ENCODE peak calls at places on chromosome 7, in ten cellular contexts. D, P, M, J, X, C, F, R, Z and A are unnamed samples.

GRCh38 chr7:70372768-70373241 is 759.1 kb upstream of the GALNT17 start:
- DNase-seq in F (no peak), P (peak), Z (no peak), J (no peak), R (no peak), C (no peak), X (no peak), D (no peak), M (no peak), A (no peak)

GRCh38 chr7:39847227-39847626 is 102.8 kb upstream of the CDK13 start:
- DNase-seq in J (no peak), Z (no peak), D (peak), F (no peak), M (no peak), R (no peak), X (no peak), C (no peak), P (no peak), A (no peak)

GRCh38 chr7:144489504-144489903 is 86.0 kb upstream of the NOBOX start:
- DNase-seq in X (no peak), J (no peak), Z (no peak), F (no peak), R (no peak), D (no peak), C (no peak), P (no peak), M (no peak), A (no peak)

GRCh38 chr7:142438235-142438922 is 180.5 kb upstream of the PRSS58 start:
- DNase-seq in F (peak), C (peak), J (no peak), Z (peak), R (peak), M (no peak), P (peak), D (peak), X (peak), A (peak)

GRCh38 chr7:158031820-158032424 is 555.7 kb downstream of the PTPRN2 start:
- DNase-seq in J (no peak), M (no peak), P (no peak), Z (no peak), D (no peak), C (no peak), R (no peak), F (no peak), X (no peak), A (no peak)

GRCh38 chr7:139758388-139758787 is 19.4 kb downstream of the HIPK2 start:
- DNase-seq in M (no peak), C (no peak), Z (peak), R (no peak), J (no peak), X (no peak), D (no peak), F (no peak), P (no peak), A (no peak)

GRCh38 chr7:27840314-27840713 is 100.4 kb downstream of the TAX1BP1 start:
- DNase-seq in P (no peak), F (no peak), R (no peak), J (no peak), D (no peak), M (no peak), X (no peak), Z (no peak), C (no peak), A (no peak)

GRCh38 chr7:120825152-120825551 is 32.8 kb downstream of the TSPAN12 start:
- DNase-seq in J (no peak), F (no peak), X (no peak), Z (no peak), P (no peak), D (no peak), M (no peak), R (peak), C (no peak), A (no peak)

GRCh38 chr7:88522771-88523316 is 216.2 kb upstream of the STEAP4 start:
- DNase-seq in D (no peak), X (no peak), P (peak), M (no peak), C (peak), Z (no peak), J (no peak), F (no peak), R (no peak), A (no peak)

GRCh38 chr7:47947355-47947749 is 914 bp downstream of the PKD1L1 start:
- DNase-seq in M (no peak), X (no peak), R (no peak), J (no peak), F (no peak), C (no peak), D (no peak), P (no peak), Z (no peak), A (no peak)

GRCh38 chr7:129126314-129126713 is 18.2 kb upstream of the TSPAN33 start:
- DNase-seq in X (no peak), P (peak), D (no peak), F (no peak), M (no peak), C (no peak), Z (no peak), R (no peak), J (no peak), A (no peak)

GRCh38 chr7:106062521-106062931 is 49.6 kb downstream of the SYPL1 start:
- DNase-seq in M (no peak), J (no peak), C (no peak), P (no peak), R (peak), F (no peak), D (no peak), X (no peak), Z (peak), A (peak)

GRCh38 chr7:97064972-97065587 is 40.4 kb upstream of the DLX5 start:
- DNase-seq in J (no peak), M (peak), F (no peak), P (peak), X (peak), D (peak), R (peak), Z (no peak), C (peak), A (peak)

GRCh38 chr7:7496326-7496725 is 39.3 kb downstream of the COL28A1 start:
- DNase-seq in X (no peak), D (no peak), P (no peak), M (no peak), C (no peak), Z (no peak), R (no peak), F (no peak), J (no peak), A (no peak)

GRCh38 chr7:155066417-155066950 is 3.6 kb upstream of the HTR5A start:
- DNase-seq in F (no peak), R (peak), X (peak), P (peak), J (peak), D (peak), C (no peak), Z (no peak), M (peak), A (peak)

GRCh38 chr7:132321387-132321786 is 254.9 kb downstream of the PLXNA4 start:
- DNase-seq in M (no peak), J (no peak), Z (no peak), X (peak), P (peak), D (peak), F (no peak), R (no peak), C (no peak), A (no peak)

GRCh38 chr7:119046068-119046467 is 821.6 kb downstream of the ANKRD7 start:
- DNase-seq in R (no peak), C (no peak), D (no peak), J (no peak), X (no peak), Z (no peak), P (no peak), F (no peak), M (no peak), A (no peak)

GRCh38 chr7:94417921-94418320 is 23.2 kb downstream of the COL1A2 start:
- DNase-seq in X (peak), F (no peak), M (no peak), C (no peak), R (no peak), D (peak), Z (no peak), J (no peak), P (no peak), A (no peak)

GRCh38 chr7:29086545-29086944 is 59.8 kb downstream of the CPVL start:
- DNase-seq in X (no peak), C (no peak), J (no peak), Z (no peak), M (no peak), D (no peak), P (no peak), F (no peak), R (no peak), A (no peak)

GRCh38 chr7:29095666-29096560 is 50.4 kb downstream of the CPVL start:
- DNase-seq in F (no peak), J (no peak), P (no peak), X (peak), M (no peak), D (peak), Z (no peak), R (no peak), C (no peak), A (no peak)

GRCh38 chr7:29091121-29091601 is 55.2 kb downstream of the CPVL start:
- DNase-seq in J (no peak), F (peak), D (peak), X (peak), R (no peak), M (no peak), P (peak), C (no peak), Z (peak), A (no peak)

GRCh38 chr7:29087840-29088169 is 58.5 kb downstream of the CPVL start:
- DNase-seq in R (no peak), P (no peak), X (no peak), C (no peak), Z (no peak), J (no peak), F (no peak), M (no peak), D (no peak), A (no peak)

DNA sequence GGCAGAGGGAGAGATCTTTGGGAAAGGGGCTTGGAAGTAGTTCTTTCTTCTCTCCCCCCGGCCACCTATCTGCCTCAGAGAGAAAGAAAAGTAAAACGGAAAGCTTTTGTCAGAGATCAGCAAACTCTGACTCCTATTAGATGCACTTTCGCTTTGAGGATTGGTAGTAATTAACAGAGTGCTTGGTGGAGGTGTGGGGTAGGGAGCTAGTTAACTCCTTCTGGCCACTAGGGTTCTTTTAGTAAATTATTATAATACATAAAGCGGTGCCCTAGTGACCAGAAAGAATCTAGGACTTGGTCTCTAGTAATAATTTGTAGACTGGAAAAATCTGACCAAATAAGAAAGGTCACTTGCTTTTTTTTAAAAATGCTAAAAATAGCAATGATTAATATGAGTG is 54.6 kb downstream of the CPVL start:
- DNase-seq in P (no peak), R (no peak), D (peak), F (no peak), X (peak), C (no peak), M (no peak), Z (no peak), J (no peak), A (no peak)
- H3K4me3 ChIP-seq in P (no peak), R (no peak), D (peak), F (peak), X (peak), C (no peak), M (no peak), Z (peak), J (peak), A (no peak)

GRCh38 chr7:112420236-112420945 is 29.9 kb upstream of the IFRD1 start:
- DNase-seq in D (peak), M (no peak), J (no peak), Z (no peak), F (no peak), R (peak), C (no peak), P (no peak), X (peak), A (peak)
- H3K4me3 ChIP-seq in D (peak), M (no peak), J (no peak), Z (no peak), F (no peak), R (peak), C (no peak), P (no peak), X (no peak), A (no peak)

GRCh38 chr7:100567751-100568175 is 5.9 kb downstream of the SAP25 start:
- DNase-seq in X (no peak), R (no peak), M (no peak), D (no peak), P (no peak), Z (no peak), J (no peak), F (no peak), C (no peak), A (no peak)

GRCh38 chr7:100567045-100567730 is 6.5 kb downstream of the SAP25 start:
- DNase-seq in Z (no peak), R (no peak), M (no peak), F (peak), C (no peak), X (no peak), D (peak), J (no peak), P (no peak), A (no peak)

GRCh38 chr7:100570954-100571828 is 2.5 kb downstream of the SAP25 start:
- DNase-seq in F (peak), M (no peak), C (no peak), P (peak), D (no peak), R (no peak), Z (no peak), X (no peak), J (no peak), A (no peak)

GRCh38 chr7:100568176-100568935 is 5.3 kb downstream of the SAP25 start:
- DNase-seq in F (peak), J (no peak), Z (peak), D (no peak), X (no peak), R (no peak), M (no peak), C (no peak), P (no peak), A (no peak)

DNA sequence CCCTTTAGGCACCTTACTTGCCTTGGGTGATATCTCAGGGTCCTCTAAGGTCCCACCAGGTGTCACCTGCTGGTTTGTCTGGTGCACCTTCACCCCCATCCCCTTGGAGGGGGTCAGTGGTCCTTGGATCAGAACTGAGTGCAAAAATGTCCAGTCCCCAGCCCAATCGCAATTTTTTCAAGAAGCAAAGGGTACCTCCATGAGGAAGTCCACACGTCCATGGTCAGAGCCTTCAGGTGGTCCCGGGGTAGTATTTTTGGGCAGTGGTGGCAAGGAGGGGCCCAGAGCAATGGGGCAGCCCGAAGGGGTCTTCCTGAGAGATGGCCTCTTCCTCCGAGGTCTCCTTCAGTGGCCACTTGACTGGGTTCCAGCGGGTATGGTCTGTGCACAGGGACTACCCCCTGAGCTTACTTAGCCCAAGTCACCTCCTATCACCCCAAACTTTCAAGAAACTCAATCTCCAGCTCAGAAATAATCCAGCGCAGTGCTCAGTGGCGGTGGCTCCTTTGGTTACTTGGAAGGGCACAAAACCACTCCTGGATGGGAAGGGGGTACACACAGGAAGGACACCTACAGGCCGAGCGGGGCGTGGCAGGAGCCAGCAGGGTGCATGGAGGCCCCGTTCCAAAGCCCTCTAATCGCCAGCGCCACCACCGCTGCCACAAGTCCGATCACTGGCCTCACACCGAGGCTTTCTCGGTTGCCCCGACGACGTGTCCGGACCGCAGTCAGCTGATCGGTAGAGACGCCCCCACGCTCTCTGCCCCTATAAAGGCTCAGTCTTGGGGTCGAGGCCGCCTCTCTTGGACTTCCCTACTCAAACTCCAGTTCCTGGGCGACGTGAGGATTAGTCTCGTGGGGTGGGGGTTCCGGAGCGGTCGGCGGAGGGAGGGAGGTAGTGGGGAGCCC is 4.5 kb downstream of the SAP25 start:
- DNase-seq in J (no peak), P (peak), C (peak), Z (peak), X (peak), M (no peak), D (peak), F (peak), R (no peak), A (no peak)
- H3K4me3 ChIP-seq in J (no peak), P (no peak), C (peak), Z (no peak), X (peak), M (peak), D (peak), F (peak), R (no peak), A (peak)

DNA sequence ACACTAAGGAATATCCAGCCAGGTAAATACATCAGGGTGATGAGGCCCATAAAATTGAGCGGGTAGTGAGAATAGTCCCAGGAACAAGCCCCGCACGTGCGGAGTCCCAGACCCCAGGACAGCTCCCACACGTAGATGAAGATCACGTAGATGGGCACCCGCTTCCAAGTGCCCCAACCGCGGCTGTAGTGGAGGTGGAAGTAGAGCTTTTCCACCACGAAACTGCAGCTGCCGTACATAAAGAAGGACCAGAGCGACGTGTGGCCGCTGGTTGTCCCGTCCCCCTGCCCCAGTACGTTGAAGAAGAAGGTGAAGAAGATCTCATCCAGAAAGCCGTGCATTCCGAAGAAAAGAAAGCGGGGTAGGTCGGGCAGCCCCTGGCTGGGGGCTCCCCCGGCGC is 948 bp downstream of the TMEM229A start:
- DNase-seq in F (no peak), M (no peak), R (no peak), Z (no peak), X (no peak), P (peak), D (no peak), J (no peak), C (no peak), A (no peak)
- H3K4me3 ChIP-seq in F (peak), M (no peak), R (peak), Z (peak), X (no peak), P (peak), D (no peak), J (no peak), C (no peak), A (no peak)

GRCh38 chr7:12985752-12986151 is 298.3 kb downstream of the ARL4A start:
- DNase-seq in C (no peak), P (no peak), J (no peak), M (no peak), F (no peak), X (no peak), R (no peak), Z (no peak), D (no peak), A (no peak)
- H3K4me3 ChIP-seq in C (no peak), P (no peak), J (no peak), M (no peak), F (no peak), X (no peak), R (no peak), Z (no peak), D (no peak), A (no peak)

GRCh38 chr7:74671573-74671972 is 14.1 kb downstream of the GTF2I start:
- DNase-seq in C (no peak), D (no peak), J (no peak), M (no peak), X (no peak), R (no peak), P (no peak), F (no peak), Z (no peak), A (no peak)

GRCh38 chr7:74674166-74674565 is 16.6 kb downstream of the GTF2I start:
- DNase-seq in F (no peak), P (no peak), Z (no peak), D (no peak), C (no peak), M (no peak), J (no peak), R (no peak), X (no peak), A (peak)

DNA sequence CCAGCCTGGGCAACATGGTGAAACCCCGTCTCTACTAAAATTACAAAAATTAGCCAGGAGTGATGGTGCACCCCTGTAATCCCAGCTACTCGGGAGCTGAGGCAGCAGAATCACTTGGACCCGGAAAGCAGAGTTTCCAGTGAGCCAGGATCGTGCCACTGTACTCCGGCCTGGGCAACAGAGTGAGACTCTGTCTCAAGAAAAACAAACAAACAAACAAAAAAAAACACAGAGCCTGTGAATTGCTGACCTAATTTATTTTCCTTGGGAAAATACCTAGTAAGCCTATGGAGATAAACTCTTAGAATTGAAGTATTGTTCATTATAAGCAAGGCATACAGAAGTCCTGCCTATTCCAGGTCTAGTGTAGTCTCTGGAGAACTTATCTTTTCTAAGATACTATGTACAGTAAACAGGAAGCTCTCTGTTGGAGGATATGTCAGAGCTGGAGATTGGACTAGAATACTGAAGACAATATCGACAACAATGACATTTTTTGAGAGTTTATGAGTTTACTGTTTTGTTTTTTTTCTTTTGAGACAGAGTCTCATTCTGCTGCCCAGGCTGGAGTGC is 14.9 kb downstream of the GTF2I start:
- DNase-seq in R (no peak), J (no peak), D (no peak), F (no peak), C (no peak), X (peak), M (no peak), P (no peak), Z (no peak), A (no peak)
- H3K4me3 ChIP-seq in R (no peak), J (no peak), D (no peak), F (no peak), C (no peak), X (no peak), M (no peak), P (no peak), Z (no peak), A (no peak)

GRCh38 chr7:124031406-124031805 is 1.5 kb downstream of the TMEM229A start:
- DNase-seq in J (no peak), M (no peak), P (no peak), X (no peak), C (no peak), D (no peak), R (no peak), Z (no peak), F (no peak), A (no peak)

GRCh38 chr7:124029789-124030188 is 3.1 kb downstream of the TMEM229A start:
- DNase-seq in F (no peak), D (no peak), M (no peak), X (no peak), P (no peak), Z (no peak), C (no peak), J (no peak), R (no peak), A (no peak)

GRCh38 chr7:124032369-124033092 is at the start of gene TMEM229A:
- DNase-seq in P (peak), C (no peak), F (peak), Z (peak), D (peak), M (no peak), X (peak), R (peak), J (no peak), A (peak)

GRCh38 chr7:124033093-124033806 is 383 bp upstream of the TMEM229A start:
- DNase-seq in J (no peak), C (no peak), D (peak), P (peak), M (no peak), Z (no peak), R (no peak), X (peak), F (peak), A (no peak)

GRCh38 chr7:124030964-124031363 is 1.9 kb downstream of the TMEM229A start:
- DNase-seq in R (no peak), M (no peak), D (no peak), P (no peak), C (no peak), Z (no peak), J (no peak), F (no peak), X (no peak), A (no peak)
- H3K4me3 ChIP-seq in R (no peak), M (no peak), D (no peak), P (no peak), C (no peak), Z (no peak), J (no peak), F (no peak), X (no peak), A (no peak)